ENCODE peak calls at places on chromosome 15, in four cellular contexts. Z is WTC11, A is K562, L is HepG2. D is an unnamed sample.

GRCh38 chr15:81410318-81410753 is 36.3 kb upstream of the TMC3 start:
- DNase-seq in Z (peak; percentile 24), A (no peak), L (peak; percentile 20), D (peak; percentile 69)

GRCh38 chr15:33215941-33216872 is 21.7 kb upstream of the FMN1 start:
- DNase-seq in Z (no peak), A (peak; percentile 15), L (no peak), D (peak; percentile 28)

GRCh38 chr15:57859130-57859685 is 152.7 kb downstream of the POLR2M start:
- DNase-seq in Z (no peak), A (no peak), L (no peak), D (no peak)

GRCh38 chr15:33114484-33114767 is 80.1 kb downstream of the FMN1 start:
- DNase-seq in Z (no peak), A (no peak), L (no peak), D (no peak)

GRCh38 chr15:65421360-65422215 is 1.2 kb downstream of the IGDCC4 start:
- DNase-seq in Z (peak; percentile 96), A (peak; percentile 68), L (no peak), D (peak; percentile 58)

GRCh38 chr15:42581272-42581730 is 5.9 kb downstream of the STARD9 start:
- DNase-seq in Z (peak; percentile 89), A (peak; percentile 33), L (peak; percentile 62), D (peak; percentile 67)

GRCh38 chr15:52503788-52504496 is 24.7 kb downstream of the MYO5A start:
- DNase-seq in Z (no peak), A (no peak), L (no peak), D (no peak)

GRCh38 chr15:36905908-36906307 is 194.4 kb downstream of the MEIS2 start:
- DNase-seq in Z (no peak), A (no peak), L (no peak), D (no peak)

GRCh38 chr15:52466134-52466701 is 62.5 kb downstream of the MYO5A start:
- DNase-seq in Z (peak; percentile 51), A (no peak), L (no peak), D (no peak)

GRCh38 chr15:70092462-70092850 is 5.3 kb downstream of the TLE3 start:
- DNase-seq in Z (no peak), A (no peak), L (no peak), D (no peak)

GRCh38 chr15:27961801-27962200 is 137.3 kb downstream of the OCA2 start:
- DNase-seq in Z (no peak), A (no peak), L (no peak), D (no peak)

GRCh38 chr15:101528108-101528916 is 38.8 kb upstream of the PCSK6 start:
- DNase-seq in Z (no peak), A (no peak), L (peak; percentile 97), D (no peak)

GRCh38 chr15:28002136-28002861 is 96.8 kb downstream of the OCA2 start:
- DNase-seq in Z (no peak), A (no peak), L (no peak), D (no peak)

DNA sequence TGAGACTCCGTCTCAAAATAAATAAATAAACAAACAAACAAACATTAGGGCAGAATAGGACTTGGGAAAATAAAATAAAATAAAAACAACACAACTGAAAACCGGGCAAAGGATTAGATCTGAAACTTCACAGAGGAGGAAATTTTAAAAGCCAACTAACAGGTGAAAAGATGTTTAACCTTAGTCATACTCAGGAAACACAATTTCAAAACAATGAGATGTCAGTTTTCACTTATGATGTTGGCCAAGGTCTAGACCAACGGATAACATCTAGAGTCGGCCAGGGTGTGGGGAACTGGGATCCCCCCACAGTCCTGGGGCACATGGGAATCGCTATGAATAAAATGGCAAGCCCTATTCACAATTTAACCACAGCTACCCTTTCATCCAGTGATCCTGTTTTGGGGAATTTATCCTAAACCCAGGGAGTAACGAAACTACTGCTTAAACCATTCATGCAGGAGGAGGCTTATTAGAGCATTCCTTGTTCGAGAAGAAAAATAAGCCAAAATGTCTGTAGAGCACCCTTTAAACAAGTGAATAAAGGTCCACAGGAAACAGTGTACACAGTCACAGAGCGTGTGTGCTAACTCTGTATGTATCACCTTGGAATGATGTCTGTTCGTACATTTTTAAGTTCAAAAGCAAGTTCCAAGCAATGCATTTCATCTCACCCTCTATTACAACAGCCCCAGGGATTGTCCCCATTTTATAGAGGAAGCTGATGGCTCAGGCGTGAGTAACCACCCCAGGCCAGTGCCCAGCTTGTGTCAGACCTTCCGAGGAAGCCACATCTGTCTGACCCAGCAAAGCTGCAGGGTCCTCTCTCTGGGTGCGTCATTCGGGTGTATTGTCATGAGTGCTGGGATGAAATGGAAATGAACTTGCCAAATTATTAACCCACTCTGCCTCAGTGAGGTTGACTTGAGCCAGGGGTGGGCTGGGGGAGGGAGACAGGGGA is 6.3 kb upstream of the ANPEP start:
- DNase-seq in Z (no peak), A (no peak), L (no peak), D (no peak)
- TF ChIP-seq ELF4 in Z (no peak), A (no peak), L (no peak), D (no peak)

GRCh38 chr15:89359471-89360293 is 25.1 kb upstream of the POLG start:
- DNase-seq in Z (no peak), A (no peak), L (no peak), D (no peak)

GRCh38 chr15:89358755-89359439 is 24.3 kb upstream of the POLG start:
- DNase-seq in Z (peak; percentile 74), A (peak; percentile 89), L (peak; percentile 41), D (peak; percentile 94)

GRCh38 chr15:89353991-89354390 is 19.4 kb upstream of the POLG start:
- DNase-seq in Z (no peak), A (no peak), L (no peak), D (no peak)

GRCh38 chr15:89358435-89358754 is 23.8 kb upstream of the POLG start:
- DNase-seq in Z (peak; percentile 84), A (no peak), L (no peak), D (no peak)

DNA sequence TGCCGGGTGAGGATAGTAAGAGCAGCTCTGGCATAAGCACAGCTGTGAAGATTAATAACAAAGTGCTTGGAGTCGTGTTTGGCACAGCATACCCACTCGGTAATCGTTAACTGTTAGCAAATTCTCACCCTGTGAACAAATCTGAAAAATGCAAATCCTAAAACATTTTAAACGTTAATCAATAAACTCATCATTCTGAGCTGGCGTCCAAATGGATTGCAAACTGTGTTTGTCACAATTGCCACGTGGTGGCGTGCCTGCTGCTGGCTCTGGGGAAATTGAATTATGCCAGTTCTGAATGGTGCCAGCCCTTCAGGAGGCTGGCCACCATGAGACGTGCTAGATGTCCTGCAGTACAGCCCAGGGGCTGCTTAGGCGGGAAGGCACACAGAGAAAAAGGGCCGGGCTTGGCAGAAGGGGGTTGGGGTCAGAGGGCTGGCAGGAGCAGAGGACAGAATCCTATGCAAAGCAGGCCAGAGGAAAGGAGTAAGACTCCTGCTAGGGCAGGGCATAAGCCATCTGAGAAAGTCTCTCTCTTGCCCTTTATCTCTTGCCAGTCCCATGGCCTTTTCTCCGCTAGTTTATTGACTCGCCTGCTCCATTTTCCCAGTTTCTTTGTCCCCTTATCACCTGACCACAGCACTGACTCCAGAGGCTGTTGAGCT is 22.1 kb upstream of the POLG start:
- DNase-seq in Z (no peak), A (no peak), L (no peak), D (no peak)
- TF ChIP-seq ELF4 in Z (no peak), A (no peak), L (no peak), D (no peak)

GRCh38 chr15:59099162-59099685 is 5.7 kb upstream of the CCNB2 start:
- DNase-seq in Z (no peak), A (no peak), L (no peak), D (no peak)
- TF ChIP-seq ELF4 in Z (no peak), A (no peak), L (no peak), D (no peak)

GRCh38 chr15:84715442-84716035 is 400 bp downstream of the SEC11A start:
- DNase-seq in Z (no peak), A (no peak), L (no peak), D (peak; percentile 37)
- TF ChIP-seq ELF4 in Z (no peak), A (no peak), L (no peak), D (no peak)

DNA sequence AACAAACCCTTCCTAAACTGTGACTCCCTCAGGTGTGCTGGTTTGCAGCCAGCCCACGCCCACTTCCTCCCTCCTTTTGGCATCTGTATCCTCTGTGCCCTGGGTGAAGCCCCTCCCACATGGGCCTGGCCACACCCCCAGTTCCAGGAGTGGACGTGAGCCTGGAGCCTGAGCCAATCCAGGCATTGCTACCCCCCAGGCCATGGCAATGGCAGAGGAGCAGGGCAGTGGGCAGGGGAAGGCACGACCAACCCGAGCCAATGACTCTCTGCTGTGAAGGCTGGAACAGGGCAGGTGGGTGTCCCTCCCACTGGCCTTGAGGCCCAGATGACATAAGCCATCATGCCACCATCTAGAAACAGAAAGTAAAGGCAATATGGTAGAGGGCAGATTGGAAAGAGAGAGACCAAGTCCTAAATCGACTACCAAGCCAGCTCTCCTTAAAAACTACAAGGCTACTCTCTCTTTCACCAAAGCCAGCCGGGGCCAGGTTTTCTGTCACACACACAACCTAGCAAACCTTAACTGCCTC is 18.6 kb downstream of the FAM174B start:
- DNase-seq in Z (peak; percentile 82), A (peak; percentile 39), L (no peak), D (no peak)
- TF ChIP-seq ELF4 in Z (no peak), A (no peak), L (no peak), D (no peak)

GRCh38 chr15:68113273-68113672 is 59.2 kb downstream of the PIAS1 start:
- DNase-seq in Z (no peak), A (no peak), L (peak; percentile 64), D (no peak)
- TF ChIP-seq ELF4 in Z (no peak), A (no peak), L (no peak), D (no peak)

DNA sequence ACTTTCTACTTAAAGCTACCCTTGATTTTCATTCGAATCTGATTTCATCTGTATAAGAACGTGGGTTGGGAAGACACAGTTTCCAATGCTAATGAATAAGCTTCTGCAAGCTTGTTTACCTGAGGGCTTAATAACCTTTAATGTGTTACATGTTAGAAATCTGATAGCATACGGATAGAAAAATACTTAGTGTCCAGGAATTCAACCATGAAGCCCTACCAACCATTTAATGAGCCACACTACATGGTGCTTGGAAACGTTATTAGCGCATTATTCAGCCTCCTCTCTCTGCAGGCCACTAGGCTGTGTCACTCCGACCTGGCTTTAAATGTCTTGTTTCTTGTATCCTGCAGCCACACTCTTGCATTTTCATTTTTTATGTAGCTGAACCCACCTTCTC is 1.6 kb downstream of the FAM81A start:
- DNase-seq in Z (no peak), A (no peak), L (no peak), D (no peak)
- TF ChIP-seq ELF4 in Z (no peak), A (no peak), L (no peak), D (no peak)

DNA sequence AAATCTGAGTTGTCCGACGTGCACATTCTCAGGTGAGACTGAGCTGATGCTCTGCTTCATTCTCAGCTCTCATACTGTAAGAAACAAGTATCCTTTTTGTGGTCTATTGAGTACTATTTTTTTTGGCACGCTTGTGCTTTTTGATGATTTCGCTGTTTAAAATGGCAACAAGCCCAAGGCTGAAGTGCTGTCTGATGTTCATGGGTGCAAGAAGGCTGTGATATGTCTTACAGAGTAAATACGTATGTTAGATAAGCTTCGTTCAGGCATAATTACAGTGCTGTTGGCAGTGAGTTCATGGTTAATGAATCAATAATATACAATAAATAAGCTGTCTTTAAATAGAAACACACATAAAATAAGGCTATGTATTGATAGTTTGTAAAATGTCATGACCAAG is 27.2 kb downstream of the AQR start:
- DNase-seq in Z (no peak), A (no peak), L (no peak), D (no peak)
- TF ChIP-seq ELF4 in Z (no peak), A (no peak), L (no peak), D (no peak)

GRCh38 chr15:77737238-77738037 is 104.7 kb upstream of the LINGO1 start:
- DNase-seq in Z (no peak), A (peak; percentile 74), L (no peak), D (no peak)

GRCh38 chr15:77738441-77739437 is 106.0 kb upstream of the LINGO1 start:
- DNase-seq in Z (peak; percentile 40), A (no peak), L (no peak), D (no peak)

GRCh38 chr15:77742127-77742526 is 109.4 kb upstream of the LINGO1 start:
- DNase-seq in Z (no peak), A (no peak), L (no peak), D (no peak)

GRCh38 chr15:77738038-77738370 is 105.3 kb upstream of the LINGO1 start:
- DNase-seq in Z (no peak), A (peak; percentile 60), L (no peak), D (no peak)

GRCh38 chr15:77739591-77740378 is 107.1 kb upstream of the LINGO1 start:
- DNase-seq in Z (peak; percentile 68), A (no peak), L (no peak), D (no peak)
- TF ChIP-seq ELF4 in Z (no peak), A (no peak), L (no peak), D (no peak)

D was measured in HEK293T.